ENCODE peak calls at places on chromosome 20, in eight cellular contexts. Y is ascending aorta, D is A673, G is uterus, E is gastrocnemius medialis, O is HCT116, U is esophagus squamous epithelium, V is PC-9. J is an unnamed sample.

GRCh38 chr20:9102456-9102855 is 33.6 kb downstream of the PLCB4 start:
- DNase-seq in Y (no peak), D (no peak), G (no peak), E (no peak), O (no peak), U (no peak), V (no peak), J (no peak)

GRCh38 chr20:10675456-10675848 is 1.7 kb upstream of the JAG1 start:
- DNase-seq in Y (no peak), D (no peak), G (no peak), E (no peak), O (no peak), U (no peak), V (no peak), J (no peak)

GRCh38 chr20:53738945-53739798 is 145.5 kb upstream of the ZNF217 start:
- DNase-seq in Y (no peak), D (no peak), G (no peak), E (no peak), O (no peak), U (no peak), V (peak; percentile 47), J (no peak)

GRCh38 chr20:40991181-40991889 is 37.3 kb upstream of the TOP1 start:
- DNase-seq in Y (peak; percentile 66), D (peak; percentile 26), G (no peak), E (no peak), O (no peak), U (no peak), V (no peak), J (no peak)

GRCh38 chr20:12287575-12287974 is 369.9 kb downstream of the BTBD3 start:
- DNase-seq in Y (no peak), D (no peak), G (no peak), E (no peak), O (no peak), U (no peak), V (peak; percentile 91), J (no peak)

GRCh38 chr20:48374986-48375715 is 452.6 kb downstream of the PREX1 start:
- DNase-seq in Y (no peak), D (peak; percentile 74), G (no peak), E (no peak), O (no peak), U (no peak), V (peak; percentile 60), J (no peak)

GRCh38 chr20:18541741-18542140 is 25.5 kb upstream of the SMIM26 start:
- DNase-seq in Y (no peak), D (no peak), G (no peak), E (no peak), O (no peak), U (no peak), V (no peak), J (no peak)

GRCh38 chr20:62010551-62011402 is 54.9 kb downstream of the TAF4 start:
- DNase-seq in Y (no peak), D (peak; percentile 72), G (peak; percentile 55), E (no peak), O (peak; percentile 10), U (no peak), V (no peak), J (peak; percentile 72)

GRCh38 chr20:57417051-57417689 is 26.0 kb downstream of the RBM38 start:
- DNase-seq in Y (no peak), D (no peak), G (no peak), E (no peak), O (no peak), U (no peak), V (no peak), J (no peak)

GRCh38 chr20:49282584-49283171 is 4.8 kb upstream of the ZNFX1 start:
- DNase-seq in Y (no peak), D (peak; percentile 27), G (no peak), E (no peak), O (no peak), U (no peak), V (no peak), J (no peak)

GRCh38 chr20:48620486-48621255 is 207.1 kb downstream of the PREX1 start:
- DNase-seq in Y (peak; percentile 87), D (peak; percentile 86), G (peak; percentile 90), E (peak; percentile 51), O (peak; percentile 72), U (no peak), V (peak; percentile 96), J (peak; percentile 94)

GRCh38 chr20:9262653-9263194 is 193.8 kb downstream of the PLCB4 start:
- DNase-seq in Y (no peak), D (no peak), G (no peak), E (no peak), O (no peak), U (no peak), V (no peak), J (no peak)

GRCh38 chr20:54668271-54669053 is 193.1 kb downstream of the DOK5 start:
- DNase-seq in Y (no peak), D (peak; percentile 45), G (no peak), E (no peak), O (no peak), U (no peak), V (no peak), J (no peak)

GRCh38 chr20:61477366-61477966 is 225.4 kb downstream of the CDH4 start:
- DNase-seq in Y (no peak), D (no peak), G (no peak), E (no peak), O (no peak), U (no peak), V (no peak), J (no peak)

GRCh38 chr20:1998715-1999114 is 4.9 kb upstream of the PDYN start:
- DNase-seq in Y (no peak), D (no peak), G (no peak), E (no peak), O (no peak), U (no peak), V (no peak), J (no peak)

GRCh38 chr20:37081717-37082289 is 14.0 kb downstream of the RBL1 start:
- DNase-seq in Y (no peak), D (peak; percentile 25), G (no peak), E (no peak), O (no peak), U (no peak), V (no peak), J (no peak)

GRCh38 chr20:35801865-35802264 is 30.1 kb downstream of the PHF20 start:
- DNase-seq in Y (no peak), D (no peak), G (no peak), E (no peak), O (no peak), U (no peak), V (no peak), J (no peak)

GRCh38 chr20:50344232-50345071 is 153.8 kb downstream of the CEBPB start:
- DNase-seq in Y (no peak), D (no peak), G (peak; percentile 16), E (no peak), O (no peak), U (no peak), V (no peak), J (no peak)
- TF ChIP-seq CTCF in Y (no peak), D (peak; percentile 29), G (no peak), E (no peak), O (peak; percentile 45), U (no peak), V (peak; percentile 55), J (no peak)

GRCh38 chr20:46823753-46824152 is 70.9 kb upstream of the EYA2 start:
- DNase-seq in Y (no peak), D (no peak), G (no peak), E (no peak), O (no peak), U (no peak), V (no peak), J (no peak)
- H3K4me1 ChIP-seq in Y (no peaks in the 10 kb centered on the region), D (no peaks in the 10 kb centered on the region), G (no peaks in the 10 kb centered on the region), E (no peaks in the 10 kb centered on the region), O (no peaks in the 10 kb centered on the region), U (no peaks in the 10 kb centered on the region), V (no peaks in the 10 kb centered on the region), J (peaks cover 3% of the 10 kb centered on the region)

GRCh38 chr20:33673411-33674293 is 576 bp downstream of the NECAB3 start:
- DNase-seq in Y (no peak), D (no peak), G (no peak), E (no peak), O (no peak), U (no peak), V (no peak), J (peak; percentile 74)

GRCh38 chr20:33676121-33676520 is 1.9 kb upstream of the NECAB3 start:
- DNase-seq in Y (no peak), D (no peak), G (no peak), E (no peak), O (no peak), U (no peak), V (peak; percentile 1), J (peak; percentile 65)

GRCh38 chr20:33674294-33675126 is at the start of gene NECAB3:
- DNase-seq in Y (peak; percentile 92), D (peak; percentile 83), G (peak; percentile 80), E (peak; percentile 66), O (no peak), U (no peak), V (no peak), J (peak; percentile 92)

GRCh38 chr20:33676652-33677645 is 2.7 kb upstream of the NECAB3 start:
- DNase-seq in Y (no peak), D (no peak), G (no peak), E (no peak), O (no peak), U (no peak), V (peak; percentile 15), J (peak; percentile 78)

DNA sequence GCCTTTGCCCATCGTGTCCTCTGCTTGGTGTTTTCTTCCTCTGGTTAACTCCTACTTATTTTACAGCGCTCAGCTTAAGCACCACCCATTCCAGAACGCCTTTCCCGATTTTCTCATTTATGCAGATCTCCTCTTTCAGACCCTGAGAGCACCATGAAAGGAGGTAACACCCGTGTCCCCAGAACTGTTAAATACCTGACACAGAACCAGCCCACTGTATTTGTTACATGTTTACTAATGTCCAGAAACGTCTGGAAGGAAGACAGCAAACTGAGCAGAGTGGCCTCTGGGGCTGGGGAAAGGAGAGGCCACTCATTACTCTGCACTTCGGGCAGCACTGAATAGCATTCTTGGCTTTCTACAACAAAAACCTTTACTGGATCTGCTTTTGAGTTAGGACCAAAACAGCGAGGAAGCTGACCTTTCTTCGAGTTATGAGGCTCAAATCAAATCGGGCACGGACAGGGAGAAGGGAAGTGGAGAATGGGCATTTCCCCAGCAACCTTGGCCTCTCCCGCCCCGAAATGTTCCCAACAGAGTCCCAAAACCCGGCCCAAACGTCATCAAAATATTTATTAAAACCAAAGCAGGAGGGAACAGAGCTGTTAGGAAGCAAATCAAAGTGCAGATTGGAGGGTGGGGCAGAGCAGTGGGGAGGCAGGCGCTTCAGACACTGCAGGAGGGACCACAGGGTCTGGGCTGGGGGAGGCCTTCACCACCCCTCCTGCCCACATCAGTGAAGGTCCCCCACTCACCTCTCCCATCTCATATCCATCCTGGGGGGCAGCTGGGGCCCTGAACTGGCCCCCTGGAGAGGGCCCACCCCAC is 1.1 kb upstream of the NECAB3 start:
- DNase-seq in Y (peak; percentile 87), D (no peak), G (peak; percentile 60), E (peak; percentile 18), O (no peak), U (no peak), V (no peak), J (peak; percentile 67)
- H3K4me3 ChIP-seq in Y (peak overlapping the region; percentile 84), D (peak overlapping the region; percentile 78), G (peak overlapping the region; percentile 72), E (peak overlapping the region; percentile 91), O (peak overlapping the region; percentile 85), U (peak overlapping the region; percentile 61), V (peak overlapping the region; percentile 96), J (peak overlapping the region; percentile 81)

DNA sequence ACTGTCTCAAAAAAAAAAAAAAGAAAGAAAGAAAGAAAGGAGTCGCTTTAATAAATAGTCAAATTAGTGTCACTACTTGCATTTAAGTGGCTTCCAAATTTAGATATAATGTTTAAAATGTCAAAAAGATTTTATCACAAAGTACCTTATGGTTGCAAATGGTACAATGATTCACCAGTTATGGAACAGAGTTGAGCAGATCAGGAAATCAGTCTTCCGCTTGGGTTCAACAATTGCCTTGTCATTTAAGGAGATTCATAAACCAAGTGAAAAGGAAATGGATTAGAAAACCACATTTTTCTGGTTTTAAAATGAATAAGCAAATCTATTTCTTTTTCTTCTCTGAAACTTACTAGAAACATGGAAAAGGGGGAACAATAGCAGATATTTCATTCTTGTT is 94.8 kb upstream of the PTPRT start:
- DNase-seq in Y (no peak), D (no peak), G (no peak), E (no peak), O (no peak), U (no peak), V (no peak), J (no peak)
- TF ChIP-seq CTCF in Y (no peak), D (no peak), G (no peak), E (no peak), O (no peak), U (no peak), V (no peak), J (no peak)

J was measured in kidney.